ENCODE peak calls at places on chromosomes 7 and 10, in six cellular contexts. H, L, V, D, B and F are unnamed samples.

GRCh38 chr10:35752469-35753450 is 110.7 kb upstream of the FZD8 start:
- DNase-seq in H (no peak), L (no peak), V (peak; percentile 23), D (no peak), B (no peak), F (no peak)

GRCh38 chr7:17680026-17680425 is 260.3 kb downstream of the SNX13 start:
- DNase-seq in H (no peak), L (no peak), V (no peak), D (no peak), B (no peak), F (no peak)

GRCh38 chr10:57864789-57865676 is 402.7 kb downstream of the IPMK start:
- DNase-seq in H (no peak), L (no peak), V (no peak), D (no peak), B (no peak), F (no peak)

GRCh38 chr7:1811850-1812692 is 142.0 kb downstream of the ELFN1 start:
- DNase-seq in H (no peak), L (no peak), V (no peak), D (no peak), B (peak; percentile 39), F (no peak)

GRCh38 chr7:94297397-94297838 is 97.3 kb upstream of the COL1A2 start:
- DNase-seq in H (no peak), L (no peak), V (peak; percentile 66), D (no peak), B (no peak), F (no peak)

GRCh38 chr10:12397931-12398330 is 48.6 kb downstream of the CAMK1D start:
- DNase-seq in H (no peak), L (no peak), V (no peak), D (no peak), B (no peak), F (no peak)

GRCh38 chr7:115749924-115750323 is 280.6 kb downstream of the TFEC start:
- DNase-seq in H (no peak), L (peak; percentile 6), V (no peak), D (no peak), B (no peak), F (no peak)

GRCh38 chr10:131723601-131724530 is 176.9 kb upstream of the PPP2R2D start:
- DNase-seq in H (no peak), L (no peak), V (no peak), D (no peak), B (no peak), F (no peak)

GRCh38 chr10:9608592-9608991 is 1409.1 kb upstream of the CELF2 start:
- DNase-seq in H (no peak), L (no peak), V (no peak), D (no peak), B (no peak), F (no peak)

GRCh38 chr7:129779602-129780256 is 168.2 kb downstream of the NRF1 start:
- DNase-seq in H (no peak), L (peak; percentile 81), V (no peak), D (peak; percentile 66), B (peak; percentile 63), F (no peak)

GRCh38 chr10:13555884-13556529 is 27.2 kb upstream of the BEND7 start:
- DNase-seq in H (no peak), L (peak; percentile 53), V (no peak), D (no peak), B (no peak), F (no peak)

GRCh38 chr7:101321491-101322401 is at the start of gene IFT22:
- DNase-seq in H (peak; percentile 68), L (peak; percentile 91), V (peak; percentile 95), D (peak; percentile 93), B (peak; percentile 92), F (peak; percentile 71)

GRCh38 chr10:115854740-115855435 is 418.1 kb downstream of the GFRA1 start:
- DNase-seq in H (no peak), L (no peak), V (no peak), D (no peak), B (no peak), F (no peak)

GRCh38 chr10:115250784-115251183 is 157.6 kb downstream of the ATRNL1 start:
- DNase-seq in H (no peak), L (no peak), V (no peak), D (no peak), B (no peak), F (no peak)

GRCh38 chr10:60663850-60664249 is 114.4 kb upstream of the CDK1 start:
- DNase-seq in H (no peak), L (no peak), V (no peak), D (no peak), B (no peak), F (no peak)

GRCh38 chr7:13293264-13294002 is 606.0 kb downstream of the ARL4A start:
- DNase-seq in H (no peak), L (no peak), V (no peak), D (no peak), B (no peak), F (no peak)

GRCh38 chr10:17201165-17202013 is at the start of gene TRDMT1:
- DNase-seq in H (peak; percentile 66), L (peak; percentile 60), V (peak; percentile 90), D (peak; percentile 85), B (peak; percentile 87), F (peak; percentile 85)

GRCh38 chr7:87702326-87702725 is 74.1 kb downstream of the RUNDC3B start:
- DNase-seq in H (no peak), L (no peak), V (no peak), D (no peak), B (no peak), F (no peak)

GRCh38 chr10:101878869-101879268 is 35.3 kb upstream of the KCNIP2 start:
- DNase-seq in H (no peak), L (no peak), V (no peak), D (no peak), B (no peak), F (no peak)

GRCh38 chr10:34792881-34793280 is 22.2 kb downstream of the PARD3 start:
- DNase-seq in H (no peak), L (no peak), V (no peak), D (no peak), B (no peak), F (no peak)